ENCODE peak calls at places on chromosomes 3 and 15, in nine cellular contexts. One of them, this sample, is unnamed.

GRCh38 chr15:64858136-64858535 is 16.4 kb downstream of the PLEKHO2 start:
- DNase-seq in CD4-positive, alpha-beta T cell: no peak
- DNase-seq in cardiac fibroblast: no peak
- DNase-seq in AG10803: no peak
- DNase-seq in A549: no peak
- DNase-seq in cardiac muscle cell: no peak
- DNase-seq in right lobe of liver: no peak
- DNase-seq in AG04450: no peak
- DNase-seq in ovary: no peak
- DNase-seq in this sample: no peak

GRCh38 chr3:191051037-191051436 is 148.0 kb upstream of the OSTN start:
- DNase-seq in CD4-positive, alpha-beta T cell: no peak
- DNase-seq in cardiac fibroblast: peak
- DNase-seq in AG10803: peak
- DNase-seq in A549: no peak
- DNase-seq in cardiac muscle cell: peak
- DNase-seq in right lobe of liver: no peak
- DNase-seq in AG04450: no peak
- DNase-seq in ovary: no peak
- DNase-seq in this sample: no peak

GRCh38 chr15:82986442-82986780 is 401 bp downstream of the RAMAC start:
- DNase-seq in CD4-positive, alpha-beta T cell: no peak
- DNase-seq in cardiac fibroblast: peak
- DNase-seq in AG10803: peak
- DNase-seq in A549: peak
- DNase-seq in cardiac muscle cell: no peak
- DNase-seq in right lobe of liver: no peak
- DNase-seq in AG04450: no peak
- DNase-seq in ovary: no peak
- DNase-seq in this sample: no peak

GRCh38 chr3:56725175-56725574 is 42.1 kb upstream of the TASOR start:
- DNase-seq in CD4-positive, alpha-beta T cell: peak
- DNase-seq in cardiac fibroblast: no peak
- DNase-seq in AG10803: no peak
- DNase-seq in A549: no peak
- DNase-seq in cardiac muscle cell: no peak
- DNase-seq in right lobe of liver: no peak
- DNase-seq in AG04450: no peak
- DNase-seq in ovary: no peak
- DNase-seq in this sample: no peak

GRCh38 chr3:8460050-8460708 is 41.4 kb upstream of the LMCD1 start:
- DNase-seq in CD4-positive, alpha-beta T cell: no peak
- DNase-seq in cardiac fibroblast: no peak
- DNase-seq in AG10803: no peak
- DNase-seq in A549: no peak
- DNase-seq in cardiac muscle cell: no peak
- DNase-seq in right lobe of liver: no peak
- DNase-seq in AG04450: no peak
- DNase-seq in ovary: no peak
- DNase-seq in this sample: no peak

GRCh38 chr3:142509079-142509478 is 61.2 kb upstream of the XRN1 start:
- DNase-seq in CD4-positive, alpha-beta T cell: no peak
- DNase-seq in cardiac fibroblast: no peak
- DNase-seq in AG10803: no peak
- DNase-seq in A549: no peak
- DNase-seq in cardiac muscle cell: no peak
- DNase-seq in right lobe of liver: no peak
- DNase-seq in AG04450: no peak
- DNase-seq in ovary: no peak
- DNase-seq in this sample: no peak

GRCh38 chr3:146581877-146582508 is 23.2 kb downstream of the PLSCR5 start:
- DNase-seq in CD4-positive, alpha-beta T cell: no peak
- DNase-seq in cardiac fibroblast: peak
- DNase-seq in AG10803: peak
- DNase-seq in A549: no peak
- DNase-seq in cardiac muscle cell: no peak
- DNase-seq in right lobe of liver: no peak
- DNase-seq in AG04450: no peak
- DNase-seq in ovary: no peak
- DNase-seq in this sample: no peak

GRCh38 chr3:29683306-29683993 is 402.6 kb downstream of the RBMS3 start:
- DNase-seq in CD4-positive, alpha-beta T cell: no peak
- DNase-seq in cardiac fibroblast: peak
- DNase-seq in AG10803: peak
- DNase-seq in A549: peak
- DNase-seq in cardiac muscle cell: peak
- DNase-seq in right lobe of liver: no peak
- DNase-seq in AG04450: no peak
- DNase-seq in ovary: no peak
- DNase-seq in this sample: no peak

GRCh38 chr3:79564192-79564591 is 203.6 kb downstream of the ROBO1 start:
- DNase-seq in CD4-positive, alpha-beta T cell: no peak
- DNase-seq in cardiac fibroblast: no peak
- DNase-seq in AG10803: no peak
- DNase-seq in A549: no peak
- DNase-seq in cardiac muscle cell: no peak
- DNase-seq in right lobe of liver: no peak
- DNase-seq in AG04450: no peak
- DNase-seq in ovary: no peak
- DNase-seq in this sample: no peak

GRCh38 chr3:48502121-48502520 is 1.9 kb downstream of the SHISA5 start:
- DNase-seq in CD4-positive, alpha-beta T cell: no peak
- DNase-seq in cardiac fibroblast: no peak
- DNase-seq in AG10803: no peak
- DNase-seq in A549: no peak
- DNase-seq in cardiac muscle cell: no peak
- DNase-seq in right lobe of liver: no peak
- DNase-seq in AG04450: no peak
- DNase-seq in ovary: no peak
- DNase-seq in this sample: no peak

GRCh38 chr3:81778678-81779182 is 17.3 kb upstream of the GBE1 start:
- DNase-seq in CD4-positive, alpha-beta T cell: no peak
- DNase-seq in cardiac fibroblast: peak
- DNase-seq in AG10803: peak
- DNase-seq in A549: no peak
- DNase-seq in cardiac muscle cell: no peak
- DNase-seq in right lobe of liver: no peak
- DNase-seq in AG04450: peak
- DNase-seq in ovary: no peak
- DNase-seq in this sample: no peak

GRCh38 chr3:139319428-139320402 is 24.1 kb upstream of the MRPS22 start:
- DNase-seq in CD4-positive, alpha-beta T cell: no peak
- DNase-seq in cardiac fibroblast: peak
- DNase-seq in AG10803: no peak
- DNase-seq in A549: no peak
- DNase-seq in cardiac muscle cell: peak
- DNase-seq in right lobe of liver: no peak
- DNase-seq in AG04450: no peak
- DNase-seq in ovary: no peak
- DNase-seq in this sample: no peak

GRCh38 chr15:58448331-58448730 is 16.5 kb downstream of the LIPC start:
- DNase-seq in CD4-positive, alpha-beta T cell: no peak
- DNase-seq in cardiac fibroblast: no peak
- DNase-seq in AG10803: no peak
- DNase-seq in A549: no peak
- DNase-seq in cardiac muscle cell: no peak
- DNase-seq in right lobe of liver: no peak
- DNase-seq in AG04450: no peak
- DNase-seq in ovary: no peak
- DNase-seq in this sample: no peak

GRCh38 chr15:65376767-65377104 is 1.1 kb downstream of the IGDCC3 start:
- DNase-seq in CD4-positive, alpha-beta T cell: no peak
- DNase-seq in cardiac fibroblast: no peak
- DNase-seq in AG10803: no peak
- DNase-seq in A549: no peak
- DNase-seq in cardiac muscle cell: peak
- DNase-seq in right lobe of liver: no peak
- DNase-seq in AG04450: no peak
- DNase-seq in ovary: no peak
- DNase-seq in this sample: no peak

GRCh38 chr3:45917146-45917885 is 25.9 kb upstream of the CXCR6 start:
- DNase-seq in CD4-positive, alpha-beta T cell: no peak
- DNase-seq in cardiac fibroblast: no peak
- DNase-seq in AG10803: no peak
- DNase-seq in A549: no peak
- DNase-seq in cardiac muscle cell: no peak
- DNase-seq in right lobe of liver: no peak
- DNase-seq in AG04450: no peak
- DNase-seq in ovary: no peak
- DNase-seq in this sample: no peak

GRCh38 chr3:121399820-121400219 is 146.0 kb downstream of the POLQ start:
- DNase-seq in CD4-positive, alpha-beta T cell: no peak
- DNase-seq in cardiac fibroblast: no peak
- DNase-seq in AG10803: no peak
- DNase-seq in A549: no peak
- DNase-seq in cardiac muscle cell: no peak
- DNase-seq in right lobe of liver: no peak
- DNase-seq in AG04450: no peak
- DNase-seq in ovary: no peak
- DNase-seq in this sample: no peak

GRCh38 chr3:172319653-172320052 is 128.6 kb downstream of the GHSR start:
- DNase-seq in CD4-positive, alpha-beta T cell: no peak
- DNase-seq in cardiac fibroblast: no peak
- DNase-seq in AG10803: no peak
- DNase-seq in A549: no peak
- DNase-seq in cardiac muscle cell: peak
- DNase-seq in right lobe of liver: no peak
- DNase-seq in AG04450: no peak
- DNase-seq in ovary: no peak
- DNase-seq in this sample: no peak

GRCh38 chr3:171753025-171753472 is 57.2 kb downstream of the PLD1 start:
- DNase-seq in CD4-positive, alpha-beta T cell: no peak
- DNase-seq in cardiac fibroblast: peak
- DNase-seq in AG10803: no peak
- DNase-seq in A549: no peak
- DNase-seq in cardiac muscle cell: peak
- DNase-seq in right lobe of liver: peak
- DNase-seq in AG04450: no peak
- DNase-seq in ovary: peak
- DNase-seq in this sample: no peak

GRCh38 chr3:12451960-12452359 is 32.3 kb upstream of the TSEN2 start:
- DNase-seq in CD4-positive, alpha-beta T cell: no peak
- DNase-seq in cardiac fibroblast: no peak
- DNase-seq in AG10803: no peak
- DNase-seq in A549: no peak
- DNase-seq in cardiac muscle cell: no peak
- DNase-seq in right lobe of liver: no peak
- DNase-seq in AG04450: no peak
- DNase-seq in ovary: no peak
- DNase-seq in this sample: no peak

GRCh38 chr15:88844749-88845386 is 41.6 kb downstream of the ACAN start:
- DNase-seq in CD4-positive, alpha-beta T cell: no peak
- DNase-seq in cardiac fibroblast: no peak
- DNase-seq in AG10803: no peak
- DNase-seq in A549: no peak
- DNase-seq in cardiac muscle cell: no peak
- DNase-seq in right lobe of liver: no peak
- DNase-seq in AG04450: no peak
- DNase-seq in ovary: no peak
- DNase-seq in this sample: no peak

GRCh38 chr15:98647774-98648653 is at the start of gene IGF1R:
- DNase-seq in CD4-positive, alpha-beta T cell: peak
- DNase-seq in cardiac fibroblast: peak
- DNase-seq in AG10803: peak
- DNase-seq in A549: peak
- DNase-seq in cardiac muscle cell: peak
- DNase-seq in right lobe of liver: peak
- DNase-seq in AG04450: peak
- DNase-seq in ovary: peak
- DNase-seq in this sample: peak
- TF ChIP-seq CTCF in CD4-positive, alpha-beta T cell: peak
- TF ChIP-seq CTCF in cardiac fibroblast: no peak
- TF ChIP-seq CTCF in AG10803: no peak
- TF ChIP-seq CTCF in A549: peak
- TF ChIP-seq CTCF in cardiac muscle cell: peak
- TF ChIP-seq CTCF in right lobe of liver: no peak
- TF ChIP-seq CTCF in AG04450: no peak
- TF ChIP-seq CTCF in ovary: peak
- TF ChIP-seq CTCF in this sample: peak

DNA sequence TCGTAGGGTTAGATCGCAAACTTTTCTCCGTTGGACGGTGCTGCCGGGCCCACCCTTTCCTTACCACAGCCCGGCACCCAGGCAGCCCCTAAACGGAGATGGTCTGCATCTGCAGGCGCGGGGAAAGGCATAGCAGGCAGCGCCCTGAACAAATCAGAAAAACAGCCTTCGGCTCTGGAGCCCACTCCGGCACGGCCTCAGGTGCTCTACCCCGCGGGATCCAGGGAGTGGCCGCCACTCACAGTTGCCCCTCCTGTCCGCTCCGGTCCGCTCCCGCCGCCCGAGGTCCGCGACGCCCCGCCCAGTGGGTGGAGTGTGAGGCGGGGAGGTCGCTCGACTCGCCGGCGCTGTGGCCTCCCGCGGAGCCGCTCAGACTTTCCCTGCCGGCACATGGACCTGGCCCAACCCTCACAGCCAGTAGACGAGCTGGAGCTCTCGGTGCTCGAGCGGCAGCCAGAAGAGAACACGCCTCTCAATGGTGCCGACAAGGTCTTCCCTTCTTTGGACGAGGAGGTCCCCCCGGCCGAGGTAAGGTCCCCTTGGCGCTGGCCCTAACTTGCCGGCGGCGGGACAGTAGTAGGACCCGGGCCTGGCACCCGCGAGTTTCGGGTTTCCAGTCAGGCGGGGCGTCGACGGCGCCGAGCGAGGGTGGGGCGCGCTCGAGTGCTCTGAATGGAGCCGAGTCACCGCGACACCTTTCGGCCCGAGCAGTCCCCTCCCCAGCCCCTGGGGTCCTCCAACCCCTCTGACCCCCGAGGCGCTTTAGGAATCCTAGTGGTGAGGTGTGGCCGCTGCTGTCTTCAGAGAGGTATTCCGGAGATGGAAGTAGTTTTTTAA is at the start of gene C3orf52:
- DNase-seq in CD4-positive, alpha-beta T cell: peak
- DNase-seq in cardiac fibroblast: peak
- DNase-seq in AG10803: peak
- DNase-seq in A549: peak
- DNase-seq in cardiac muscle cell: peak
- DNase-seq in right lobe of liver: peak
- DNase-seq in AG04450: peak
- DNase-seq in ovary: peak
- DNase-seq in this sample: peak
- TF ChIP-seq CTCF in CD4-positive, alpha-beta T cell: no peak
- TF ChIP-seq CTCF in cardiac fibroblast: no peak
- TF ChIP-seq CTCF in AG10803: peak
- TF ChIP-seq CTCF in A549: no peak
- TF ChIP-seq CTCF in cardiac muscle cell: peak
- TF ChIP-seq CTCF in right lobe of liver: no peak
- TF ChIP-seq CTCF in AG04450: peak
- TF ChIP-seq CTCF in ovary: no peak
- TF ChIP-seq CTCF in this sample: no peak

GRCh38 chr15:74955796-74956647 is 550 bp downstream of the RPP25 start:
- DNase-seq in CD4-positive, alpha-beta T cell: peak
- DNase-seq in cardiac fibroblast: peak
- DNase-seq in AG10803: peak
- DNase-seq in A549: peak
- DNase-seq in cardiac muscle cell: peak
- DNase-seq in right lobe of liver: peak
- DNase-seq in AG04450: no peak
- DNase-seq in ovary: peak
- DNase-seq in this sample: peak
- TF ChIP-seq CTCF in CD4-positive, alpha-beta T cell: peak
- TF ChIP-seq CTCF in cardiac fibroblast: peak
- TF ChIP-seq CTCF in AG10803: peak
- TF ChIP-seq CTCF in A549: peak
- TF ChIP-seq CTCF in cardiac muscle cell: peak
- TF ChIP-seq CTCF in right lobe of liver: peak
- TF ChIP-seq CTCF in AG04450: peak
- TF ChIP-seq CTCF in ovary: peak
- TF ChIP-seq CTCF in this sample: peak

GRCh38 chr3:169535584-169535983 is 127.9 kb downstream of the MECOM start:
- DNase-seq in CD4-positive, alpha-beta T cell: no peak
- DNase-seq in cardiac fibroblast: no peak
- DNase-seq in AG10803: no peak
- DNase-seq in A549: no peak
- DNase-seq in cardiac muscle cell: no peak
- DNase-seq in right lobe of liver: no peak
- DNase-seq in AG04450: no peak
- DNase-seq in ovary: no peak
- DNase-seq in this sample: no peak
- TF ChIP-seq CTCF in CD4-positive, alpha-beta T cell: no peak
- TF ChIP-seq CTCF in cardiac fibroblast: no peak
- TF ChIP-seq CTCF in AG10803: no peak
- TF ChIP-seq CTCF in A549: no peak
- TF ChIP-seq CTCF in cardiac muscle cell: no peak
- TF ChIP-seq CTCF in right lobe of liver: no peak
- TF ChIP-seq CTCF in AG04450: no peak
- TF ChIP-seq CTCF in ovary: no peak
- TF ChIP-seq CTCF in this sample: no peak

This sample was measured in stomach.